ENCODE peak calls at places on chromosomes 2 and 18, in eight cellular contexts. One of them, this sample, is unnamed. For H3K27me3, the result is how much of the 10 kb centered on the place peaks cover.

GRCh38 chr2:133414486-133415209 is 153.6 kb downstream of the NCKAP5 start:
- DNase-seq in tibial artery: no peak
- DNase-seq in transverse colon: no peak
- DNase-seq in endodermal cell: no peak
- DNase-seq in breast epithelium: no peak
- DNase-seq in IMR-90: peak
- DNase-seq in esophagus muscularis mucosa: no peak
- DNase-seq in A673: no peak
- DNase-seq in this sample: no peak

GRCh38 chr2:144523606-144524131 is 3.8 kb upstream of the ZEB2 start:
- DNase-seq in endodermal cell: peak
- DNase-seq in esophagus muscularis mucosa: no peak
- DNase-seq in transverse colon: no peak
- DNase-seq in tibial artery: no peak
- DNase-seq in A673: peak
- DNase-seq in breast epithelium: no peak
- DNase-seq in IMR-90: no peak
- DNase-seq in this sample: no peak

GRCh38 chr18:76621184-76621583 is 126.1 kb upstream of the ZNF516 start:
- DNase-seq in tibial artery: no peak
- DNase-seq in IMR-90: peak
- DNase-seq in endodermal cell: no peak
- DNase-seq in A673: peak
- DNase-seq in esophagus muscularis mucosa: peak
- DNase-seq in transverse colon: no peak
- DNase-seq in breast epithelium: no peak
- DNase-seq in this sample: no peak

GRCh38 chr2:218026676-218027425 is 24.1 kb upstream of the TNS1 start:
- DNase-seq in esophagus muscularis mucosa: no peak
- DNase-seq in A673: no peak
- DNase-seq in tibial artery: peak
- DNase-seq in IMR-90: no peak
- DNase-seq in transverse colon: no peak
- DNase-seq in breast epithelium: peak
- DNase-seq in endodermal cell: peak
- DNase-seq in this sample: no peak

GRCh38 chr2:203824653-203825052 is 42.9 kb upstream of the CTLA4 start:
- DNase-seq in IMR-90: no peak
- DNase-seq in transverse colon: no peak
- DNase-seq in A673: no peak
- DNase-seq in breast epithelium: no peak
- DNase-seq in endodermal cell: no peak
- DNase-seq in tibial artery: no peak
- DNase-seq in esophagus muscularis mucosa: peak
- DNase-seq in this sample: no peak

GRCh38 chr2:33336036-33336625 is 140.3 kb upstream of the RASGRP3 start:
- DNase-seq in IMR-90: no peak
- DNase-seq in A673: no peak
- DNase-seq in endodermal cell: no peak
- DNase-seq in transverse colon: no peak
- DNase-seq in esophagus muscularis mucosa: no peak
- DNase-seq in tibial artery: no peak
- DNase-seq in breast epithelium: no peak
- DNase-seq in this sample: no peak

GRCh38 chr2:68094111-68094510 is 31.3 kb upstream of the C1D start:
- DNase-seq in A673: no peak
- DNase-seq in esophagus muscularis mucosa: peak
- DNase-seq in endodermal cell: no peak
- DNase-seq in tibial artery: no peak
- DNase-seq in transverse colon: no peak
- DNase-seq in IMR-90: no peak
- DNase-seq in breast epithelium: no peak
- DNase-seq in this sample: no peak

GRCh38 chr2:215657844-215658243 is 222.0 kb upstream of the FN1 start:
- DNase-seq in esophagus muscularis mucosa: no peak
- DNase-seq in breast epithelium: no peak
- DNase-seq in endodermal cell: no peak
- DNase-seq in IMR-90: peak
- DNase-seq in transverse colon: no peak
- DNase-seq in A673: no peak
- DNase-seq in tibial artery: peak
- DNase-seq in this sample: no peak

GRCh38 chr18:36305375-36305774 is 7.9 kb downstream of the FHOD3 start:
- DNase-seq in transverse colon: no peak
- DNase-seq in breast epithelium: no peak
- DNase-seq in esophagus muscularis mucosa: peak
- DNase-seq in IMR-90: no peak
- DNase-seq in A673: no peak
- DNase-seq in endodermal cell: peak
- DNase-seq in tibial artery: no peak
- DNase-seq in this sample: no peak

GRCh38 chr2:28751102-28751955 is at the start of gene PPP1CB:
- DNase-seq in endodermal cell: peak
- DNase-seq in transverse colon: peak
- DNase-seq in A673: peak
- DNase-seq in tibial artery: peak
- DNase-seq in esophagus muscularis mucosa: peak
- DNase-seq in breast epithelium: peak
- DNase-seq in IMR-90: peak
- DNase-seq in this sample: peak
- TF ChIP-seq CTCF in endodermal cell: peak
- TF ChIP-seq CTCF in transverse colon: no peak
- TF ChIP-seq CTCF in A673: peak
- TF ChIP-seq CTCF in tibial artery: peak
- TF ChIP-seq CTCF in esophagus muscularis mucosa: peak
- TF ChIP-seq CTCF in breast epithelium: no peak
- TF ChIP-seq CTCF in IMR-90: peak
- TF ChIP-seq CTCF in this sample: no peak

DNA sequence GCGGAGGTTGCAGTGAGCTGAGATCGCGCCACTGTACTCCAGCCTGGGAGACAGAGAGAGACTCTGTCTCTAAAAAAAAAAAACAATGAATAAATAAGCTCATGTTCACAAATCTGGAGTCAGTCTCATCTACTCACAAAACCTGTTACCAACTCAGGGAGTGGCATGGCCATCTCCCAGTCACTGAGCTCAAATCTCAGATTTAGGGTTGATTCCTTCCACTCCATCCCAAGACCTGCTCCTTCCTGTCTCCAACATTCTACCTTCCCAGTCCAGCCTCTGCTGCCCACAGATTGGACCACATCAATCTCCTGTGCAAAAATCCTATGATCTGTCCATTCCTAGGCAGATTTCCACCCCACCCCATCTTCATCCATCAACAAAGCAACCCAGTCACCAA is 1.6 kb downstream of the STAT1 start:
- DNase-seq in transverse colon: no peak
- DNase-seq in A673: no peak
- DNase-seq in esophagus muscularis mucosa: no peak
- DNase-seq in endodermal cell: no peak
- DNase-seq in tibial artery: no peak
- DNase-seq in IMR-90: no peak
- DNase-seq in breast epithelium: no peak
- DNase-seq in this sample: no peak
- H3K4me3 ChIP-seq in transverse colon: no peak
- H3K4me3 ChIP-seq in A673: peak
- H3K4me3 ChIP-seq in esophagus muscularis mucosa: peak
- H3K4me3 ChIP-seq in endodermal cell: peak
- H3K4me3 ChIP-seq in tibial artery: peak
- H3K4me3 ChIP-seq in IMR-90: peak
- H3K4me3 ChIP-seq in breast epithelium: peak
- H3K4me3 ChIP-seq in this sample: peak

GRCh38 chr2:131037398-131038257 is 55.6 kb downstream of the FAM168B start:
- DNase-seq in endodermal cell: no peak
- DNase-seq in breast epithelium: no peak
- DNase-seq in esophagus muscularis mucosa: no peak
- DNase-seq in tibial artery: no peak
- DNase-seq in A673: no peak
- DNase-seq in IMR-90: no peak
- DNase-seq in transverse colon: no peak
- DNase-seq in this sample: no peak
- H3K27me3 ChIP-seq in endodermal cell: under half
- H3K27me3 ChIP-seq in breast epithelium: under half
- H3K27me3 ChIP-seq in esophagus muscularis mucosa: under half
- H3K27me3 ChIP-seq in tibial artery: under half
- H3K27me3 ChIP-seq in A673: under half
- H3K27me3 ChIP-seq in IMR-90: under half
- H3K27me3 ChIP-seq in transverse colon: half or more
- H3K27me3 ChIP-seq in this sample: under half

DNA sequence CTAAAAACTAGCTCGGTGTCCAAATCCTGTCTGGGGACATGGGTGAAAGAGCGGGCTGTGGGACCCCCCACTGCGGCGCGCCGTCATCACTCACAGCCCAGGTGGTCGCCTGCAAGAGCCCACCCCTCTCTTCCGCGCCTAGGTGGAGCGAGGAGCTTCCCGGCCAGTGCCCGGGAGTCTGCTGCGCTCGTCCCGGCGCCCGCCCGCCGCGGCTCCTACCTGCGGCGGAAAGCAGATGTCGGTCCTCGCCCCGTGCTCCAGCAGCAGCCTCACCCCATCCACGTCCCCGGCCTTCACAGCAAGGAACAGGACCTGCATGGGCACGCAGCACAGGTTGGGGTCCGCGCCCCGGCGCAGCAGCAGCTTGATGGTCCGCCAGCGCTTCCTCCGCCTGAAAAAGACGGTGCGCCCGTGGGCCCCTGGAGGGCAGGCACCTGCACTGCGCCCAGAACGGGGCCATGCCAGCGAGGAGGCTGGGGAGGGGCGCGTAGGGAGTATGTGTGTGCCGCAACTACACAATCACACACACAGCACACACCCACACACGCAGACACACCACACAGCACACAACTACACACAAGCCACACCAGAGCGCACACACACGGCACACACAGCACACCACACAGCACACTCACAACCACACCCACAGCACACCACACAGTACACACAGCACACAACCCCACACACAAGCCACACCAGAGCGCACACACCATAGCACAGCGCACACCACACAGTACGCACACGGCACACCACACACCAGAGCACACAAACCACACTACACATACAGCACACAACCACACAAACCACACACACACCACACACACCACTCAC is 37.4 kb downstream of the ANKMY1 start:
- DNase-seq in esophagus muscularis mucosa: no peak
- DNase-seq in transverse colon: no peak
- DNase-seq in tibial artery: no peak
- DNase-seq in IMR-90: no peak
- DNase-seq in A673: no peak
- DNase-seq in endodermal cell: peak
- DNase-seq in breast epithelium: peak
- DNase-seq in this sample: no peak
- TF ChIP-seq CTCF in esophagus muscularis mucosa: no peak
- TF ChIP-seq CTCF in transverse colon: no peak
- TF ChIP-seq CTCF in tibial artery: no peak
- TF ChIP-seq CTCF in IMR-90: no peak
- TF ChIP-seq CTCF in A673: no peak
- TF ChIP-seq CTCF in endodermal cell: peak
- TF ChIP-seq CTCF in breast epithelium: no peak
- TF ChIP-seq CTCF in this sample: no peak

DNA sequence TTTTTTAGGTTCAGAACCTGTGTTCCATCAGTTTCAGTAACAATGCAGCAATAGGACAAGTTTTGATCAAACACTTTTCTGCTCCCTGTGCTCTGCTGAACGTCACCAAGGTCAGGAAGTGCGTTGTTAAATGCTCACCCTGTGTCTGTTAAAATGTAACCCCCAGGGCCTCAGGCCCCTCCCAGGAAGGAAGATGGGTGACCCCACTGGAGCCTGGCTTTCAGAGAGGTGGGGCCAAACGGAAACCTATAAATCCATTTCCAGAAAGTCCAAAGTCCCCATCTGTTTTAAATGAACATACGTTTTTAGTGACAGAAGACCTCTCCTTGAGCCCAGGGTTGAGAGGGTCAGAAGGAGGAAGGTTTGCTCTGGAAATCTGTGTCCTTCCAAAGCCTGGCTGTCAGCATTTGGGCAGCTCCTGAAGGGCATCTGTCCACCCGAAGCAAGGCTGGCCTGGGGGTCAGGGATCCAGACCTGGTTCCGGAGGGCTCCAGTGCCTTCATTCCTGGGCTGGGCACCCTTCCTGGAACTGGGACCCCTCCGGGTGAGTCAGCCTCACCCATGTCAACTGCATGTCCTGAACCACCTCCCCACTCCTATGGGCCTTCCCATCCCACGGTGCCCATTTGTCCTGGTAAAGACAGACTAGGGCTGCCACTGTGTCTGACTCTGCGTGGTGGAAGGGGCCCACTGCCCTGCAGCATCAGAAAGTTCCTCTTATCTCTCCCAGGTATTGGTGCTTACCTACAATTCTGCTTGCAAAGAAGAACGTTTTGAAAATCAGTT is 117.4 kb upstream of the COPS8 start:
- DNase-seq in endodermal cell: peak
- DNase-seq in A673: no peak
- DNase-seq in tibial artery: no peak
- DNase-seq in esophagus muscularis mucosa: no peak
- DNase-seq in transverse colon: peak
- DNase-seq in breast epithelium: no peak
- DNase-seq in IMR-90: no peak
- DNase-seq in this sample: no peak
- H3K4me3 ChIP-seq in endodermal cell: no peak
- H3K4me3 ChIP-seq in A673: no peak
- H3K4me3 ChIP-seq in tibial artery: no peak
- H3K4me3 ChIP-seq in esophagus muscularis mucosa: no peak
- H3K4me3 ChIP-seq in transverse colon: no peak
- H3K4me3 ChIP-seq in breast epithelium: no peak
- H3K4me3 ChIP-seq in IMR-90: no peak
- H3K4me3 ChIP-seq in this sample: no peak

GRCh38 chr2:216694201-216694825 is 1.0 kb downstream of the IGFBP5 start:
- DNase-seq in tibial artery: peak
- DNase-seq in IMR-90: no peak
- DNase-seq in endodermal cell: peak
- DNase-seq in transverse colon: peak
- DNase-seq in A673: peak
- DNase-seq in esophagus muscularis mucosa: no peak
- DNase-seq in breast epithelium: no peak
- DNase-seq in this sample: peak
- H3K27me3 ChIP-seq in tibial artery: under half
- H3K27me3 ChIP-seq in IMR-90: under half
- H3K27me3 ChIP-seq in endodermal cell: under half
- H3K27me3 ChIP-seq in transverse colon: half or more
- H3K27me3 ChIP-seq in A673: under half
- H3K27me3 ChIP-seq in esophagus muscularis mucosa: under half
- H3K27me3 ChIP-seq in breast epithelium: under half
- H3K27me3 ChIP-seq in this sample: under half